ENCODE peak calls at places on chromosomes 16 and 17, in five cellular contexts. A is iPS-NIHi11; V is astrocyte of the spinal cord; O is CD8-positive, alpha-beta T cell; I is EL. M is an unnamed sample.
A peak's percentile ranks its signal among the peaks of the same experiment; 100 is the strongest.

GRCh38 chr16:56190903-56191806 is at the start of gene GNAO1:
- DNase-seq in V (peak; percentile 9), I (peak; percentile 82), A (peak; percentile 92), O (peak; percentile 65), M (peak; percentile 12)

GRCh38 chr17:46818319-46818928 is at the start of gene WNT3:
- DNase-seq in A (peak; percentile 95), I (peak; percentile 32), O (peak; percentile 69), V (no peak), M (no peak)

GRCh38 chr16:51922476-51922875 is 624.5 kb downstream of the TOX3 start:
- DNase-seq in O (no peak), A (no peak), I (no peak), V (no peak), M (no peak)

GRCh38 chr16:77009453-77009852 is 181.5 kb upstream of the MON1B start:
- DNase-seq in V (no peak), O (no peak), A (no peak), I (no peak), M (no peak)

GRCh38 chr17:32323784-32324590 is 18.0 kb downstream of the C17orf75 start:
- DNase-seq in V (no peak), A (no peak), I (peak; percentile 34), O (no peak), M (no peak)

GRCh38 chr16:56871172-56871593 is 6.2 kb downstream of the SLC12A3 start:
- DNase-seq in I (peak; percentile 76), O (no peak), A (no peak), V (peak; percentile 13), M (no peak)

GRCh38 chr17:14033166-14033565 is 36.1 kb upstream of the COX10 start:
- DNase-seq in A (no peak), I (no peak), V (no peak), O (no peak), M (no peak)

GRCh38 chr16:79932564-79932963 is 332.0 kb upstream of the MAF start:
- DNase-seq in I (peak; percentile 1), A (no peak), V (no peak), O (no peak), M (no peak)

GRCh38 chr17:3535253-3535995 is 22.2 kb downstream of the TRPV3 start:
- DNase-seq in V (peak; percentile 72), O (peak; percentile 61), A (peak; percentile 91), I (peak; percentile 83), M (peak; percentile 5)

GRCh38 chr17:27559996-27560481 is 70.9 kb upstream of the LGALS9 start:
- DNase-seq in O (no peak), I (peak; percentile 82), V (peak; percentile 93), A (no peak), M (no peak)